ENCODE peak calls at places on chromosomes 3 and 15, in four cellular contexts. P is HepG2, X is GM12878, A is H1. V is an unnamed sample.

GRCh38 chr3:171876651-171877272 is 33.6 kb downstream of the TMEM212 start:
- DNase-seq in X (no peak), A (no peak), P (no peak), V (no peak)

GRCh38 chr3:178705925-178706324 is 169.7 kb downstream of the KCNMB2 start:
- DNase-seq in P (no peak), A (no peak), X (no peak), V (no peak)

GRCh38 chr15:100879046-100879445 is 585 bp upstream of the ALDH1A3 start:
- DNase-seq in X (no peak), P (no peak), A (no peak), V (no peak)

GRCh38 chr3:4492240-4493007 is 724 bp upstream of the ITPR1 start:
- DNase-seq in X (no peak), P (peak; percentile 50), A (peak; percentile 21), V (peak; percentile 35)

GRCh38 chr15:51114437-51115119 is 19.9 kb upstream of the TNFAIP8L3 start:
- DNase-seq in A (no peak), P (no peak), X (no peak), V (no peak)

GRCh38 chr15:60020736-60021135 is 16.6 kb downstream of the FOXB1 start:
- DNase-seq in P (no peak), X (no peak), A (no peak), V (no peak)

GRCh38 chr15:41411031-41411430 is 5.9 kb upstream of the RTF1 start:
- DNase-seq in P (no peak), X (no peak), A (no peak), V (no peak)

GRCh38 chr3:116337229-116337628 is 108.1 kb downstream of the LSAMP start:
- DNase-seq in A (no peak), X (no peak), P (no peak), V (no peak)

GRCh38 chr3:194824100-194824499 is 138.4 kb downstream of the FAM43A start:
- DNase-seq in P (no peak), A (no peak), X (no peak), V (no peak)
- H3K4me3 ChIP-seq in P (no peak overlapping the region), A (no peak overlapping the region), X (no peak overlapping the region), V (no peak overlapping the region)

DNA sequence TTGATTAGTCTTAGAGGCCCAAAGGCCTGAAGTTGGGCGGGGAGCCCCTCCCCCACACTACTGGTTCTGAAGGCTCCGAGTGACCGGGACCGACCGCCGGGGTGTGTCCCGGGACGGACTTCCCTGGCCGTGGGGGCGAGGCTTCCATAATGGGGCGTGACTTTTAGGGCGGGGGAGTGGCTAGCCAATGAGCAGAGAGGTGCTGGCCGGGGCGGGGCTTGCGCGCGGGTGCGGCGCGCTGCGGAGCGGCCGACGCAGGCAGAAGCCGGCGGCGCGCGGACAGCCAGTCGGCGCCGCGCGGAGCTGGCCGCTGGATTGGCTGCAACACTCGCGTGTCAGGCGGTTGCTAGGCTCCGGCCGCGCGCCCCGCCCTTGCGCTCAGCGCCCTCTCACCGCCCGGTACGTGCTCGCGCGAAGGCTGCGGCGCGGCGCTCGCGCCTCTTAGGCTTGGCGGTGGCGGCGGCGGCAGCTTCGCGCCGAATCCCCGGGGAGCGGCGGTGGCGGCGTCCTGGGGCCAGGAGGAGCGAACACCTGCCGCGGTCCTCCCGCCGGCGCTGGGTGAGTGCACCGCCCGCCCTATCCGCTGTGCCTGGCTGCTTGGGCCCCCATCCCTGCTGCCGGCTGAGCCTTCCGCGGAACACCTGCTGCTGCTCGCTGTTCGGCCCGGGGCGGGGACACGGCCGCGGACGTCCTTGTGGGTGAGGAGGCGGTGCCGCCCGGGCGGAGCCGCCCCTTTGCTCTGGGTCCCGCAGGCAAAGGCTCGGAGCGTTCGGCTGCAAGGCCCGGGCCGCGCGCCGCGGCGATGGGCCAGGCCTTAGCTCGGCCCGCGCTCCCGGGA is at the start of gene DAG1:
- DNase-seq in P (peak; percentile 89), A (peak; percentile 87), X (peak; percentile 75), V (peak; percentile 97)
- TF ChIP-seq SUZ12 in P (no peak), A (no peak), X (no peak), V (no peak)

GRCh38 chr3:9473496-9473895 is 76.1 kb downstream of the SETD5 start:
- DNase-seq in X (no peak), P (no peak), A (no peak), V (no peak)

GRCh38 chr3:9474482-9474881 is 77.1 kb downstream of the SETD5 start:
- DNase-seq in X (no peak), P (no peak), A (no peak), V (no peak)

GRCh38 chr3:9480265-9480664 is 73.4 kb downstream of the LHFPL4 start:
- DNase-seq in A (no peak), P (no peak), X (no peak), V (no peak)

GRCh38 chr3:9476935-9477334 is 76.7 kb downstream of the LHFPL4 start:
- DNase-seq in X (no peak), A (no peak), P (no peak), V (no peak)
- H3K4me1 ChIP-seq in X (no peaks in the 10 kb centered on the region), A (no peaks in the 10 kb centered on the region), P (no peaks in the 10 kb centered on the region), V (no peaks in the 10 kb centered on the region)

DNA sequence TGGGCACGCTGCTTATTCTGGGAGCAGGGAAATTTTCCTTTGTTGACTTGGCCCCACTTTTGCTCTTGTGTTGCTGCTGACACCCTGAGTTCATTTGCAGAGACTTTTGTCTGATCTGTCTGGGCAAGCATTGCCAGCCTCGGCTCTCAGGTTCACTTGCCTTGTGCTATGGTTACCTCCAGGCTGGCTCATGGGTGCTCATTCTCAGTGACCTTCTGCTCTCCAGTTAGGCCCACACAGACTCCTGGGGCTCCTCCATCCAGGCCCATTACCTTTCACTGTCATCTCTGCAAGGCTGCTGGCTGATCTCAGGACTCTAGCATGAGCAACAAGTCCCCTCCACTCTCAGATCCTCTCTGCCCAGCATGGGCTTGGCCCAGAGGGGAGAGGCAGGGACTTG is 108.3 kb downstream of the IL20RB start:
- DNase-seq in X (no peak), A (no peak), P (no peak), V (no peak)
- H3K4me3 ChIP-seq in X (no peak overlapping the region), A (peak overlapping the region; percentile 17), P (no peak overlapping the region), V (no peak overlapping the region)

GRCh38 chr3:195818301-195818700 is 6.6 kb upstream of the MUC4 start:
- DNase-seq in P (no peak), A (no peak), X (no peak), V (no peak)
- TF ChIP-seq SUZ12 in P (no peak), A (no peak), X (no peak), V (no peak)

GRCh38 chr15:81317642-81318017 is 6.3 kb downstream of the STARD5 start:
- DNase-seq in X (no peak), A (no peak), P (no peak), V (no peak)
- H3K4me1 ChIP-seq in X (peaks cover 35% of the 10 kb centered on the region), A (no peaks in the 10 kb centered on the region), P (peaks cover 6% of the 10 kb centered on the region), V (no peaks in the 10 kb centered on the region)

GRCh38 chr3:114687157-114687556 is 393.3 kb downstream of the TIGIT start:
- DNase-seq in P (no peak), X (no peak), A (no peak), V (no peak)

GRCh38 chr3:114686624-114687023 is 392.8 kb downstream of the TIGIT start:
- DNase-seq in P (no peak), A (no peak), X (no peak), V (no peak)

GRCh38 chr3:114690896-114691295 is 397.1 kb downstream of the TIGIT start:
- DNase-seq in P (no peak), A (no peak), X (no peak), V (no peak)

GRCh38 chr3:114680299-114680698 is 386.5 kb downstream of the TIGIT start:
- DNase-seq in A (no peak), X (no peak), P (no peak), V (no peak)

GRCh38 chr3:114685053-114685630 is 391.3 kb downstream of the TIGIT start:
- DNase-seq in P (no peak), X (no peak), A (no peak), V (no peak)
- H3K4me3 ChIP-seq in P (no peak overlapping the region), X (no peak overlapping the region), A (no peak overlapping the region), V (no peak overlapping the region)

GRCh38 chr15:67119238-67119846 is 53.9 kb downstream of the SMAD3 start:
- DNase-seq in X (no peak), A (no peak), P (no peak), V (no peak)

GRCh38 chr15:67116742-67117141 is 51.3 kb downstream of the SMAD3 start:
- DNase-seq in P (peak; percentile 37), A (no peak), X (no peak), V (no peak)

GRCh38 chr15:67118808-67119207 is 53.4 kb downstream of the SMAD3 start:
- DNase-seq in X (no peak), P (no peak), A (no peak), V (no peak)

GRCh38 chr15:67115567-67115966 is 50.2 kb downstream of the SMAD3 start:
- DNase-seq in P (no peak), A (no peak), X (no peak), V (no peak)

DNA sequence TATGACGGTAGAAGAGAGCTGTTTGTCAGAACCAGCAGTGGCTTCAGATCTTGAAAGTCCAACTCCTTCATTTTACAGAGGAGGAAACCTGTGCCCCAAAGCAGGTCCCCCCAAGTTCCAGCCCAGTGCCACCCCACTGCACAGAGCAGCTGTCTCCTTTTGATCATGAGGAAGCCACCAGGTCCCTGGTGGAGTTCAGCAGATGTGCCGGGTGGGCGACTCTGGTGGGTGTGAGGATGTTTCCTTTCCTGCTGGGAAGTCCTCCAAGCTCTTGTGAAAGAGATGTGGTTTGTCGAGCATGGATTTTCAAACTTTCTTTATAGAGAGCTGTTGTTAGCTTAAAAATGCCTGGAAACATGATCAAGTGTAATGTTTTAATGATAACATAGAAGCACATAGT is 52.0 kb downstream of the SMAD3 start:
- DNase-seq in A (no peak), X (no peak), P (no peak), V (no peak)
- TF ChIP-seq SUZ12 in A (no peak), X (no peak), P (no peak), V (no peak)

GRCh38 chr15:90059208-90059985 is 42.9 kb downstream of the IDH2 start:
- DNase-seq in X (peak; percentile 97), P (peak; percentile 31), A (no peak), V (no peak)
- H3K4me1 ChIP-seq in X (peaks cover 60% of the 10 kb centered on the region), P (peaks cover 33% of the 10 kb centered on the region), A (peaks cover 8% of the 10 kb centered on the region), V (peaks cover 40% of the 10 kb centered on the region)

V was measured in NT2/D1.